ENCODE peak calls at places on chromosome 22, in ten cellular contexts. L, J, F, B, E, M, C, N, Z and U are unnamed samples.

GRCh38 chr22:40749006-40749405 is 69.7 kb downstream of the MCHR1 start:
- DNase-seq in E (no peak), L (no peak), Z (no peak), C (no peak), B (no peak), M (no peak), F (no peak), N (no peak), J (no peak), U (no peak)

GRCh38 chr22:45240137-45240809 is 421 bp downstream of the KIAA0930 start:
- DNase-seq in E (peak), L (peak), N (no peak), M (no peak), F (peak), Z (no peak), C (peak), B (peak), J (no peak), U (no peak)

GRCh38 chr22:43401233-43401632 is 10.6 kb upstream of the MPPED1 start:
- DNase-seq in F (no peak), M (no peak), Z (no peak), B (no peak), E (no peak), C (no peak), L (peak), N (no peak), J (no peak), U (no peak)

GRCh38 chr22:49266561-49267519 is 560.8 kb downstream of the BRD1 start:
- DNase-seq in J (no peak), Z (no peak), L (peak), C (no peak), E (no peak), B (no peak), M (no peak), N (no peak), F (no peak), U (no peak)

GRCh38 chr22:27349456-27349855 is 452.1 kb downstream of the MN1 start:
- DNase-seq in F (no peak), E (no peak), L (no peak), N (no peak), Z (no peak), C (no peak), M (no peak), B (no peak), J (no peak), U (no peak)

GRCh38 chr22:46996595-46997310 is 234.3 kb downstream of the TBC1D22A start:
- DNase-seq in C (no peak), E (no peak), N (peak), B (peak), J (no peak), M (peak), F (no peak), L (peak), Z (no peak), U (no peak)

GRCh38 chr22:46661221-46661851 is 41.1 kb downstream of the GRAMD4 start:
- DNase-seq in M (peak), L (no peak), Z (peak), N (peak), E (peak), C (no peak), J (no peak), F (peak), B (no peak), U (no peak)

GRCh38 chr22:20829735-20830134 is 28.9 kb downstream of the PI4KA start:
- DNase-seq in F (no peak), C (no peak), L (no peak), B (no peak), J (no peak), E (no peak), N (no peak), Z (no peak), M (no peak), U (no peak)

GRCh38 chr22:44329179-44329796 is 16.5 kb upstream of the SHISAL1 start:
- DNase-seq in B (no peak), L (no peak), J (peak), M (no peak), Z (no peak), F (no peak), E (peak), C (no peak), N (peak), U (no peak)

GRCh38 chr22:45397806-45398205 is 15.6 kb downstream of the SMC1B start:
- DNase-seq in F (no peak), E (no peak), L (peak), M (peak), J (no peak), B (no peak), C (no peak), Z (no peak), N (peak), U (no peak)

GRCh38 chr22:37228106-37229011 is 15.7 kb downstream of the RAC2 start:
- DNase-seq in N (peak), J (no peak), Z (no peak), M (no peak), B (no peak), L (no peak), C (peak), F (no peak), E (peak), U (peak)

GRCh38 chr22:38953091-38953490 is 4.3 kb upstream of the APOBEC3A start:
- DNase-seq in L (no peak), F (no peak), Z (no peak), B (no peak), N (no peak), E (no peak), C (no peak), J (no peak), M (no peak), U (no peak)

GRCh38 chr22:42462016-42462415 is 29.8 kb upstream of the NFAM1 start:
- DNase-seq in Z (no peak), C (no peak), J (no peak), B (no peak), N (no peak), L (no peak), M (no peak), E (no peak), F (no peak), U (no peak)

GRCh38 chr22:49564666-49565515 is 262.8 kb downstream of the BRD1 start:
- DNase-seq in M (no peak), L (peak), J (no peak), N (no peak), F (no peak), Z (no peak), C (no peak), B (no peak), E (no peak), U (no peak)

GRCh38 chr22:31614781-31615480 is 47.1 kb downstream of the PISD start:
- DNase-seq in M (no peak), Z (no peak), J (no peak), C (no peak), L (peak), N (no peak), E (no peak), B (no peak), F (no peak), U (no peak)

GRCh38 chr22:42313804-42314581 is 43.5 kb upstream of the TCF20 start:
- DNase-seq in B (peak), L (peak), E (peak), C (peak), F (peak), Z (peak), J (no peak), N (peak), M (peak), U (peak)

GRCh38 chr22:42649261-42650056 is at the start of gene CYB5R3:
- DNase-seq in J (no peak), F (peak), M (peak), Z (peak), L (peak), E (peak), B (peak), N (peak), C (peak), U (peak)

GRCh38 chr22:30253205-30253852 is 6.8 kb upstream of the LIF start:
- DNase-seq in F (peak), M (peak), C (no peak), B (peak), N (peak), J (no peak), Z (no peak), E (no peak), L (peak), U (no peak)

GRCh38 chr22:35972559-35972958 is 56.1 kb downstream of the RBFOX2 start:
- DNase-seq in E (no peak), L (no peak), F (no peak), J (no peak), C (no peak), Z (no peak), N (peak), B (no peak), M (no peak), U (no peak)

GRCh38 chr22:31637375-31637937 is 24.6 kb downstream of the PISD start:
- DNase-seq in J (peak), N (no peak), B (no peak), F (no peak), E (no peak), M (no peak), L (peak), C (no peak), Z (no peak), U (peak)

GRCh38 chr22:19904881-19905618 is 36.5 kb upstream of the COMT start:
- DNase-seq in B (no peak), M (no peak), J (no peak), C (no peak), L (no peak), F (no peak), Z (no peak), N (no peak), E (no peak), U (no peak)

GRCh38 chr22:31544481-31545480 is 48.4 kb downstream of the SFI1 start:
- DNase-seq in J (no peak), M (no peak), Z (no peak), E (no peak), N (no peak), L (no peak), F (no peak), B (no peak), C (no peak), U (no peak)

GRCh38 chr22:39240841-39241631 is 3.7 kb downstream of the PDGFB start:
- DNase-seq in N (peak), E (peak), B (no peak), Z (peak), J (no peak), C (no peak), M (peak), F (peak), L (peak), U (no peak)

GRCh38 chr22:31160328-31160978 is 471 bp downstream of the RNF185 start:
- DNase-seq in C (no peak), Z (no peak), J (no peak), M (peak), L (no peak), N (no peak), B (no peak), F (peak), E (peak), U (peak)

GRCh38 chr22:20205964-20206708 is 55.3 kb upstream of the CCDC188 start:
- DNase-seq in F (peak), C (peak), L (no peak), J (peak), M (peak), Z (peak), N (peak), B (peak), E (peak), U (peak)

GRCh38 chr22:39252461-39253391 is 7.9 kb upstream of the PDGFB start:
- DNase-seq in M (no peak), J (no peak), C (no peak), L (peak), N (peak), B (no peak), E (no peak), F (no peak), Z (no peak), U (no peak)

GRCh38 chr22:24957043-24957442 is 4.5 kb downstream of the KIAA1671 start:
- DNase-seq in J (no peak), L (no peak), B (no peak), N (no peak), M (no peak), C (no peak), F (no peak), E (no peak), Z (no peak), U (no peak)

GRCh38 chr22:31238057-31238456 is 26.0 kb downstream of the LIMK2 start:
- DNase-seq in B (no peak), E (no peak), Z (no peak), C (no peak), J (peak), M (no peak), L (no peak), F (no peak), N (peak), U (no peak)

GRCh38 chr22:20514658-20515406 is 7.4 kb downstream of the MED15 start:
- DNase-seq in L (no peak), B (no peak), J (no peak), Z (no peak), N (peak), C (no peak), F (no peak), E (no peak), M (no peak), U (no peak)

GRCh38 chr22:35313311-35314121 is 13.8 kb downstream of the TOM1 start:
- DNase-seq in C (no peak), Z (no peak), N (peak), F (no peak), B (peak), L (no peak), M (peak), E (peak), J (no peak), U (no peak)

GRCh38 chr22:41966607-41967240 is 2.5 kb upstream of the SEPTIN3 start:
- DNase-seq in Z (no peak), C (no peak), M (peak), F (peak), N (peak), J (peak), E (peak), L (peak), B (peak), U (peak)

GRCh38 chr22:22682807-22683667 is 38.6 kb downstream of the GGTLC2 start:
- DNase-seq in B (no peak), F (no peak), M (no peak), E (no peak), Z (no peak), L (no peak), J (no peak), N (peak), C (no peak), U (no peak)